ENCODE peak calls at places on chromosomes 4 and X, in ten cellular contexts. One of them, this sample, is unnamed.

GRCh38 chrX:276588-277171 is 4.5 kb upstream of the PLCXD1 start:
- DNase-seq in CD8-positive, alpha-beta memory T cell: no peak
- DNase-seq in PC-3: peak
- DNase-seq in thoracic aorta: no peak
- DNase-seq in brain microvascular endothelial cell: peak
- DNase-seq in body of pancreas: peak
- DNase-seq in cardiac muscle cell: no peak
- DNase-seq in left ventricle myocardium inferior: no peak
- DNase-seq in heart right ventricle: no peak
- DNase-seq in fibroblast of lung: peak
- DNase-seq in this sample: peak

GRCh38 chr4:8699479-8700145 is 107.0 kb downstream of the CPZ start:
- DNase-seq in CD8-positive, alpha-beta memory T cell: no peak
- DNase-seq in PC-3: no peak
- DNase-seq in thoracic aorta: no peak
- DNase-seq in brain microvascular endothelial cell: no peak
- DNase-seq in body of pancreas: no peak
- DNase-seq in cardiac muscle cell: no peak
- DNase-seq in left ventricle myocardium inferior: no peak
- DNase-seq in heart right ventricle: no peak
- DNase-seq in fibroblast of lung: no peak
- DNase-seq in this sample: peak

GRCh38 chr4:88971536-88971935 is 85.4 kb downstream of the FAM13A start:
- DNase-seq in CD8-positive, alpha-beta memory T cell: no peak
- DNase-seq in PC-3: no peak
- DNase-seq in thoracic aorta: no peak
- DNase-seq in brain microvascular endothelial cell: peak
- DNase-seq in body of pancreas: no peak
- DNase-seq in cardiac muscle cell: no peak
- DNase-seq in left ventricle myocardium inferior: no peak
- DNase-seq in heart right ventricle: no peak
- DNase-seq in fibroblast of lung: no peak
- DNase-seq in this sample: no peak

GRCh38 chr4:184680698-184681097 is 31.2 kb downstream of the PRIMPOL start:
- DNase-seq in CD8-positive, alpha-beta memory T cell: no peak
- DNase-seq in PC-3: no peak
- DNase-seq in thoracic aorta: no peak
- DNase-seq in brain microvascular endothelial cell: no peak
- DNase-seq in body of pancreas: no peak
- DNase-seq in cardiac muscle cell: no peak
- DNase-seq in left ventricle myocardium inferior: no peak
- DNase-seq in heart right ventricle: no peak
- DNase-seq in fibroblast of lung: no peak
- DNase-seq in this sample: no peak

GRCh38 chr4:121863787-121864186 is 6.5 kb downstream of the BBS7 start:
- DNase-seq in CD8-positive, alpha-beta memory T cell: no peak
- DNase-seq in PC-3: no peak
- DNase-seq in thoracic aorta: no peak
- DNase-seq in brain microvascular endothelial cell: no peak
- DNase-seq in body of pancreas: no peak
- DNase-seq in cardiac muscle cell: no peak
- DNase-seq in left ventricle myocardium inferior: no peak
- DNase-seq in heart right ventricle: no peak
- DNase-seq in fibroblast of lung: no peak
- DNase-seq in this sample: no peak

GRCh38 chr4:5756271-5756670 is 45.3 kb downstream of the EVC start:
- DNase-seq in CD8-positive, alpha-beta memory T cell: no peak
- DNase-seq in PC-3: no peak
- DNase-seq in thoracic aorta: no peak
- DNase-seq in brain microvascular endothelial cell: no peak
- DNase-seq in body of pancreas: no peak
- DNase-seq in cardiac muscle cell: no peak
- DNase-seq in left ventricle myocardium inferior: no peak
- DNase-seq in heart right ventricle: no peak
- DNase-seq in fibroblast of lung: no peak
- DNase-seq in this sample: no peak

GRCh38 chr4:69471639-69472038 is 24.1 kb downstream of the UGT2B4 start:
- DNase-seq in CD8-positive, alpha-beta memory T cell: no peak
- DNase-seq in PC-3: no peak
- DNase-seq in thoracic aorta: no peak
- DNase-seq in brain microvascular endothelial cell: no peak
- DNase-seq in body of pancreas: no peak
- DNase-seq in cardiac muscle cell: no peak
- DNase-seq in left ventricle myocardium inferior: no peak
- DNase-seq in heart right ventricle: no peak
- DNase-seq in fibroblast of lung: no peak
- DNase-seq in this sample: no peak

GRCh38 chrX:145821898-145822567 is 4.4 kb downstream of the SLITRK2 start:
- DNase-seq in CD8-positive, alpha-beta memory T cell: no peak
- DNase-seq in PC-3: no peak
- DNase-seq in thoracic aorta: no peak
- DNase-seq in brain microvascular endothelial cell: no peak
- DNase-seq in body of pancreas: no peak
- DNase-seq in cardiac muscle cell: no peak
- DNase-seq in left ventricle myocardium inferior: no peak
- DNase-seq in heart right ventricle: no peak
- DNase-seq in fibroblast of lung: no peak
- DNase-seq in this sample: no peak

GRCh38 chr4:105710678-105711077 is 2.1 kb downstream of the GSTCD start:
- DNase-seq in CD8-positive, alpha-beta memory T cell: no peak
- DNase-seq in PC-3: peak
- DNase-seq in thoracic aorta: no peak
- DNase-seq in brain microvascular endothelial cell: no peak
- DNase-seq in body of pancreas: no peak
- DNase-seq in cardiac muscle cell: no peak
- DNase-seq in left ventricle myocardium inferior: no peak
- DNase-seq in heart right ventricle: no peak
- DNase-seq in fibroblast of lung: peak
- DNase-seq in this sample: no peak
- H3K4me3 ChIP-seq in CD8-positive, alpha-beta memory T cell: no peak
- H3K4me3 ChIP-seq in PC-3: peak
- H3K4me3 ChIP-seq in thoracic aorta: no peak
- H3K4me3 ChIP-seq in brain microvascular endothelial cell: no peak
- H3K4me3 ChIP-seq in body of pancreas: no peak
- H3K4me3 ChIP-seq in cardiac muscle cell: no peak
- H3K4me3 ChIP-seq in left ventricle myocardium inferior: no peak
- H3K4me3 ChIP-seq in heart right ventricle: no peak
- H3K4me3 ChIP-seq in fibroblast of lung: no peak
- H3K4me3 ChIP-seq in this sample: no peak

GRCh38 chr4:143558286-143558685 is 44.8 kb downstream of the SMARCA5 start:
- DNase-seq in CD8-positive, alpha-beta memory T cell: no peak
- DNase-seq in PC-3: no peak
- DNase-seq in thoracic aorta: no peak
- DNase-seq in brain microvascular endothelial cell: no peak
- DNase-seq in body of pancreas: no peak
- DNase-seq in cardiac muscle cell: no peak
- DNase-seq in left ventricle myocardium inferior: no peak
- DNase-seq in heart right ventricle: no peak
- DNase-seq in fibroblast of lung: no peak
- DNase-seq in this sample: no peak

GRCh38 chr4:143559757-143560147 is 46.2 kb downstream of the SMARCA5 start:
- DNase-seq in CD8-positive, alpha-beta memory T cell: peak
- DNase-seq in PC-3: no peak
- DNase-seq in thoracic aorta: no peak
- DNase-seq in brain microvascular endothelial cell: no peak
- DNase-seq in body of pancreas: no peak
- DNase-seq in cardiac muscle cell: no peak
- DNase-seq in left ventricle myocardium inferior: no peak
- DNase-seq in heart right ventricle: no peak
- DNase-seq in fibroblast of lung: no peak
- DNase-seq in this sample: no peak

GRCh38 chr4:143555676-143556075 is 42.2 kb downstream of the SMARCA5 start:
- DNase-seq in CD8-positive, alpha-beta memory T cell: no peak
- DNase-seq in PC-3: no peak
- DNase-seq in thoracic aorta: no peak
- DNase-seq in brain microvascular endothelial cell: no peak
- DNase-seq in body of pancreas: no peak
- DNase-seq in cardiac muscle cell: no peak
- DNase-seq in left ventricle myocardium inferior: no peak
- DNase-seq in heart right ventricle: no peak
- DNase-seq in fibroblast of lung: no peak
- DNase-seq in this sample: no peak

GRCh38 chr4:143554728-143555597 is 41.5 kb downstream of the SMARCA5 start:
- DNase-seq in CD8-positive, alpha-beta memory T cell: no peak
- DNase-seq in PC-3: no peak
- DNase-seq in thoracic aorta: no peak
- DNase-seq in brain microvascular endothelial cell: no peak
- DNase-seq in body of pancreas: no peak
- DNase-seq in cardiac muscle cell: no peak
- DNase-seq in left ventricle myocardium inferior: no peak
- DNase-seq in heart right ventricle: no peak
- DNase-seq in fibroblast of lung: no peak
- DNase-seq in this sample: no peak

DNA sequence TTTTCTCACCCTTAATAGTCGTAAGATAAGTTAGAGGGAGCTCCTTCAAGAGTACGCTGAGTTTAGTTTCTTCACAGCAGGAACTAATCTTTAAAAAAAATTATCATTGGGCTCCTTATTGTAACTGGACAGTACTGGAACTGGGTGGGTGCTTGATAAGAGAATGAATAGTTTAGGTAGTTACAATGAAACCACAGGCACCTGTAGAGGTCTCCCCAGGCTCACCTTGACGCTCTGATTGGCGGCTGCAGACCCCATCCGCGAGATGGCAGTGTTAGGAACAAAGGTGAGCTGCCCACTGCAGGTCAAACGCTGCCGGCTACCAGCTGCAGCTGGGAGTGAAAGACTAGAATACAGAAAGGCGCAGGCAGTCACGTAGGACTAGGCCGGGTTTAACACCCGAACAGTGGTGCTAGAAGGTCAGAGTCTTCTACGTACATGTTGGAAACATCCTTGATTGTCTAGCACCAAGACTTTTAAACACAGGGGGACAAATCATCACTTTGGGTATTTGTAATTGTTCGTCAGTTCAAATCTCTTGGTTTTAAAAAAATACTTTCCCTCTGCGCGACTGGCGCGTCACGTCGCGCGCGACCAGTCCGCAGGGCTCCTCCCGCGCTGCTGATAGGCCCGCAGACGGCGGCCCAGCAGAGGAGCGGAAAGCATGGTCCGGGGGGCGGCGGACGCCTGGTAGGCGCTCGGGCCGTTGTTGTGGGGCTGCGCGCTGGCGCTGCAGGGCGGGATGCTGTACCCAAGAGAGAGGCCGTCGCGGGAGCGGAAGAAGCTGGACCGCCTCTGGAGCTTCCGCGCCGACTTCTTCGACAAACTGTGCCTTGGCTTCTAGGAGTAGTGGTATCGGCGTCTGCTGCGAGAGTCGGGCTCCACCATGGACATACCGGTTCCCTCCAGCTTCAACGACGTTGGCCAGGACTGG is 45.6 kb downstream of the SMARCA5 start:
- DNase-seq in CD8-positive, alpha-beta memory T cell: peak
- DNase-seq in PC-3: peak
- DNase-seq in thoracic aorta: no peak
- DNase-seq in brain microvascular endothelial cell: peak
- DNase-seq in body of pancreas: peak
- DNase-seq in cardiac muscle cell: peak
- DNase-seq in left ventricle myocardium inferior: peak
- DNase-seq in heart right ventricle: peak
- DNase-seq in fibroblast of lung: peak
- DNase-seq in this sample: peak
- H3K27ac ChIP-seq in CD8-positive, alpha-beta memory T cell: peak
- H3K27ac ChIP-seq in PC-3: no peak
- H3K27ac ChIP-seq in thoracic aorta: peak
- H3K27ac ChIP-seq in brain microvascular endothelial cell: no peak
- H3K27ac ChIP-seq in body of pancreas: peak
- H3K27ac ChIP-seq in cardiac muscle cell: no peak
- H3K27ac ChIP-seq in left ventricle myocardium inferior: peak
- H3K27ac ChIP-seq in heart right ventricle: peak
- H3K27ac ChIP-seq in fibroblast of lung: peak
- H3K27ac ChIP-seq in this sample: peak

GRCh38 chr4:30904161-30904560 is 184.0 kb downstream of the PCDH7 start:
- DNase-seq in CD8-positive, alpha-beta memory T cell: no peak
- DNase-seq in PC-3: no peak
- DNase-seq in thoracic aorta: no peak
- DNase-seq in brain microvascular endothelial cell: no peak
- DNase-seq in body of pancreas: no peak
- DNase-seq in cardiac muscle cell: no peak
- DNase-seq in left ventricle myocardium inferior: no peak
- DNase-seq in heart right ventricle: no peak
- DNase-seq in fibroblast of lung: no peak
- DNase-seq in this sample: no peak

GRCh38 chr4:30901781-30902479 is 181.8 kb downstream of the PCDH7 start:
- DNase-seq in CD8-positive, alpha-beta memory T cell: no peak
- DNase-seq in PC-3: no peak
- DNase-seq in thoracic aorta: no peak
- DNase-seq in brain microvascular endothelial cell: no peak
- DNase-seq in body of pancreas: no peak
- DNase-seq in cardiac muscle cell: no peak
- DNase-seq in left ventricle myocardium inferior: no peak
- DNase-seq in heart right ventricle: no peak
- DNase-seq in fibroblast of lung: no peak
- DNase-seq in this sample: no peak

GRCh38 chr4:30903493-30903892 is 183.3 kb downstream of the PCDH7 start:
- DNase-seq in CD8-positive, alpha-beta memory T cell: no peak
- DNase-seq in PC-3: peak
- DNase-seq in thoracic aorta: no peak
- DNase-seq in brain microvascular endothelial cell: no peak
- DNase-seq in body of pancreas: no peak
- DNase-seq in cardiac muscle cell: no peak
- DNase-seq in left ventricle myocardium inferior: no peak
- DNase-seq in heart right ventricle: no peak
- DNase-seq in fibroblast of lung: peak
- DNase-seq in this sample: no peak

DNA sequence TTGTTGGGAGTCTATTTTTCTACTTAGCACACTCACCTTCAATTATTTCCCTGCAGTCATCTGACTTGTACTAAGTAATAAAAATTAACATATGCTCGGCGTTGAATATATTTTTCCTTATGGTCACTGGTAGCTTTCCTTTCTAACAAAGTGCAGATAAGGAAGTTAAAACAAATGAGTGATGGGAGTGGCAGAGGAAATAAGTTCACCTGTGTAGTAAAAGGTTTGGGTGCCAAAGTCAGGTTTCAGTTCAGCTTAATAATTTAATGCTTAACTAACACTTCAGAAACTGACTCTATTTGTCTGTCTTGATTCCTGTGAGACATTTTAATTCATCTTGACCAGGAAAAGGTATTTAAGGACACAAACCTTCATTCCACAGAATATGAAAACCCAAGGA is 184.4 kb downstream of the PCDH7 start:
- DNase-seq in CD8-positive, alpha-beta memory T cell: no peak
- DNase-seq in PC-3: no peak
- DNase-seq in thoracic aorta: no peak
- DNase-seq in brain microvascular endothelial cell: no peak
- DNase-seq in body of pancreas: no peak
- DNase-seq in cardiac muscle cell: no peak
- DNase-seq in left ventricle myocardium inferior: no peak
- DNase-seq in heart right ventricle: no peak
- DNase-seq in fibroblast of lung: no peak
- DNase-seq in this sample: no peak
- H3K4me3 ChIP-seq in CD8-positive, alpha-beta memory T cell: no peak
- H3K4me3 ChIP-seq in PC-3: no peak
- H3K4me3 ChIP-seq in thoracic aorta: no peak
- H3K4me3 ChIP-seq in brain microvascular endothelial cell: no peak
- H3K4me3 ChIP-seq in body of pancreas: no peak
- H3K4me3 ChIP-seq in cardiac muscle cell: no peak
- H3K4me3 ChIP-seq in left ventricle myocardium inferior: no peak
- H3K4me3 ChIP-seq in heart right ventricle: no peak
- H3K4me3 ChIP-seq in fibroblast of lung: no peak
- H3K4me3 ChIP-seq in this sample: no peak

GRCh38 chr4:87049508-87049907 is 114.7 kb downstream of the AFF1 start:
- DNase-seq in CD8-positive, alpha-beta memory T cell: no peak
- DNase-seq in PC-3: no peak
- DNase-seq in thoracic aorta: no peak
- DNase-seq in brain microvascular endothelial cell: no peak
- DNase-seq in body of pancreas: no peak
- DNase-seq in cardiac muscle cell: no peak
- DNase-seq in left ventricle myocardium inferior: no peak
- DNase-seq in heart right ventricle: no peak
- DNase-seq in fibroblast of lung: no peak
- DNase-seq in this sample: no peak

GRCh38 chr4:87053064-87053693 is 118.4 kb downstream of the AFF1 start:
- DNase-seq in CD8-positive, alpha-beta memory T cell: no peak
- DNase-seq in PC-3: peak
- DNase-seq in thoracic aorta: no peak
- DNase-seq in brain microvascular endothelial cell: no peak
- DNase-seq in body of pancreas: no peak
- DNase-seq in cardiac muscle cell: no peak
- DNase-seq in left ventricle myocardium inferior: no peak
- DNase-seq in heart right ventricle: no peak
- DNase-seq in fibroblast of lung: no peak
- DNase-seq in this sample: no peak

GRCh38 chr4:87052615-87053014 is 117.8 kb downstream of the AFF1 start:
- DNase-seq in CD8-positive, alpha-beta memory T cell: no peak
- DNase-seq in PC-3: no peak
- DNase-seq in thoracic aorta: no peak
- DNase-seq in brain microvascular endothelial cell: no peak
- DNase-seq in body of pancreas: no peak
- DNase-seq in cardiac muscle cell: no peak
- DNase-seq in left ventricle myocardium inferior: no peak
- DNase-seq in heart right ventricle: no peak
- DNase-seq in fibroblast of lung: no peak
- DNase-seq in this sample: no peak

GRCh38 chr4:87050596-87050995 is 115.8 kb downstream of the AFF1 start:
- DNase-seq in CD8-positive, alpha-beta memory T cell: no peak
- DNase-seq in PC-3: no peak
- DNase-seq in thoracic aorta: no peak
- DNase-seq in brain microvascular endothelial cell: no peak
- DNase-seq in body of pancreas: no peak
- DNase-seq in cardiac muscle cell: no peak
- DNase-seq in left ventricle myocardium inferior: peak
- DNase-seq in heart right ventricle: peak
- DNase-seq in fibroblast of lung: no peak
- DNase-seq in this sample: no peak

DNA sequence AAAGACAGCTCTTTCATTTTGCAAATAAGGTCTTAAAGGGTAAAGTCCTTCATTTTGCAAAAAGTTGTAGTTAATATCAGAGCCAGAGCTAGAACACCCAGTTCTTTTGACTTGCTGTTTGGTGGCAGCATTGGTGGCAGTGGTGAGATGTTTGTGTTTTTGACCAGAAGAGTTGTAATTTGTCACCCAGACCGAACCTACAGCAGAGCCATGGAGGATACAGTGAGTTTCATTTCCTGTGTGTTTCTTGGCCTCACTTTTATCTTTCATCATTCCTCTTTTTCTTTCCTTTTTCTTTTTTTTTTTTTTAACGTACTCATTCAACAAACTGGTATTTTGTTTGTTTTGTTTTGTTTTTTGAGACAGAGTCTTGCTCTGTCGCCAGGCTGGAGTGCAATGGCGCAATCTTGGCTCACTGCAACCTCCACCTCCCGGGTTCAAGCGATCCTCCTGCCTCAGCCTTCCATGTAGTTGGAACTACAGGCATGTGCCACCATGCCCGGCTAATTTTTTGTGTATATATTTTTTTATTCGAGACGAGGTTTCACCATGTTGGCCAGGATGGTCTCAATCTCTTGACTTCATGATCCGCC is 116.4 kb downstream of the AFF1 start:
- DNase-seq in CD8-positive, alpha-beta memory T cell: no peak
- DNase-seq in PC-3: no peak
- DNase-seq in thoracic aorta: no peak
- DNase-seq in brain microvascular endothelial cell: no peak
- DNase-seq in body of pancreas: no peak
- DNase-seq in cardiac muscle cell: no peak
- DNase-seq in left ventricle myocardium inferior: no peak
- DNase-seq in heart right ventricle: no peak
- DNase-seq in fibroblast of lung: no peak
- DNase-seq in this sample: no peak
- H3K27ac ChIP-seq in CD8-positive, alpha-beta memory T cell: no peak
- H3K27ac ChIP-seq in PC-3: no peak
- H3K27ac ChIP-seq in thoracic aorta: peak
- H3K27ac ChIP-seq in brain microvascular endothelial cell: no peak
- H3K27ac ChIP-seq in body of pancreas: no peak
- H3K27ac ChIP-seq in cardiac muscle cell: no peak
- H3K27ac ChIP-seq in left ventricle myocardium inferior: peak
- H3K27ac ChIP-seq in heart right ventricle: peak
- H3K27ac ChIP-seq in fibroblast of lung: no peak
- H3K27ac ChIP-seq in this sample: no peak